ENCODE peak calls at places on chromosomes 12 and 14, in four cellular contexts. A is mesenchymal stem cell, F is H9, Y is neuronal stem cell. I is an unnamed sample.

GRCh38 chr12:18798445-18799139 is 60.7 kb downstream of the CAPZA3 start:
- DNase-seq in A (no peak), F (no peak), Y (no peak), I (no peak)

GRCh38 chr12:88472248-88472647 is 108.0 kb downstream of the KITLG start:
- DNase-seq in A (no peak), F (no peak), Y (no peak), I (no peak)

GRCh38 chr12:115572440-115572839 is 705.1 kb downstream of the MED13L start:
- DNase-seq in A (peak), F (no peak), Y (no peak), I (no peak)

GRCh38 chr14:76462330-76462729 is 86.4 kb downstream of the ESRRB start:
- DNase-seq in A (no peak), F (no peak), Y (no peak), I (no peak)

GRCh38 chr12:88914967-88915366 is 334.7 kb upstream of the KITLG start:
- DNase-seq in A (no peak), F (no peak), Y (no peak), I (no peak)

GRCh38 chr12:2844786-2845185 is 10.0 kb upstream of the NRIP2 start:
- DNase-seq in A (peak), F (no peak), Y (no peak), I (peak)

GRCh38 chr12:132899033-132899432 is 11.6 kb upstream of the CHFR start:
- DNase-seq in A (no peak), F (no peak), Y (no peak), I (no peak)

GRCh38 chr12:9064815-9065606 is 50.7 kb downstream of the A2M start:
- DNase-seq in A (peak), F (peak), Y (peak), I (peak)

GRCh38 chr12:28946361-28946760 is 202.7 kb upstream of the FAR2 start:
- DNase-seq in A (no peak), F (no peak), Y (no peak), I (no peak)

GRCh38 chr14:104556256-104557021 is 23.1 kb upstream of the C14orf180 start:
- DNase-seq in A (no peak), F (no peak), Y (no peak), I (no peak)

GRCh38 chr12:54306925-54307731 is 6.3 kb upstream of the NFE2 start:
- DNase-seq in A (no peak), F (peak), Y (no peak), I (no peak)

GRCh38 chr14:91870001-91870400 is 2.7 kb upstream of the TC2N start:
- DNase-seq in A (no peak), F (no peak), Y (no peak), I (no peak)

GRCh38 chr12:117090388-117090787 is 8.8 kb downstream of the TESC start:
- DNase-seq in A (no peak), F (no peak), Y (no peak), I (no peak)

GRCh38 chr12:6647083-6647604 is at the start of gene ACRBP:
- DNase-seq in A (peak), F (peak), Y (peak), I (peak)

GRCh38 chr14:61545716-61546455 is 149.4 kb upstream of the HIF1A start:
- DNase-seq in A (no peak), F (no peak), Y (no peak), I (no peak)

GRCh38 chr14:64501326-64502171 is 2.1 kb downstream of the ZBTB25 start:
- DNase-seq in A (peak), F (no peak), Y (no peak), I (peak)

GRCh38 chr12:2447861-2448260 is 346.9 kb upstream of the FKBP4 start:
- DNase-seq in A (no peak), F (no peak), Y (no peak), I (no peak)

GRCh38 chr12:53065975-53066593 is 13.1 kb downstream of the SPRYD3 start:
- DNase-seq in A (peak), F (peak), Y (peak), I (peak)

GRCh38 chr12:23084236-23084995 is 459.4 kb downstream of the ETNK1 start:
- DNase-seq in A (peak), F (no peak), Y (no peak), I (peak)

GRCh38 chr14:32561520-32561919 is 232.4 kb downstream of the AKAP6 start:
- DNase-seq in A (peak), F (no peak), Y (no peak), I (peak)

GRCh38 chr12:117412465-117413190 is 51.2 kb upstream of the NOS1 start:
- DNase-seq in A (no peak), F (no peak), Y (no peak), I (no peak)

GRCh38 chr12:53495903-53496751 is 3.1 kb downstream of the MAP3K12 start:
- DNase-seq in A (peak), F (peak), Y (peak), I (peak)

GRCh38 chr12:115468087-115468510 is 784.1 kb upstream of the TBX3 start:
- DNase-seq in A (no peak), F (peak), Y (no peak), I (no peak)

GRCh38 chr12:2374092-2374740 is 321.4 kb downstream of the CACNA1C start:
- DNase-seq in A (no peak), F (no peak), Y (no peak), I (peak)

GRCh38 chr12:75327642-75328041 is 2.5 kb downstream of the CAPS2 start:
- DNase-seq in A (no peak), F (no peak), Y (no peak), I (no peak)
- H2BK12ac ChIP-seq in A (no peak), F (no peak), Y (no peak), I (no peak)

DNA sequence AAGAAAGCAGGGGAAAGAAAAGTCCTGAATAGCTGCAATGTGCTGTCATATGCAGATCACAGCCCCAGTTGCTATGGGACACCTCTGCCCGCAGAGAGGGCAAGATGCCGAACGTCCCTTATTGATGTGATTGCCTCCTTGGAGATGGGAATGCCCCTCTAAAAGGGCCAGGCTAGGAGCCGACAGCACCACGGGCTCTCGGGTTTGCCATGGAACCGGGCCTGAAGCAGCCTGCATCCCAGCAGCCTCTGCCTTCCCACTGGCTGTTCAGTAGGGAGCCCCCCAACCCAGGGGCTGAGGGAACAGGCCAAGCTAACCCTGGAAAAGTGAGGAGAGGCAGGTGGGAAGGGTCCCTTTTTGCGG is 223.3 kb downstream of the ZFP36L1 start:
- DNase-seq in A (no peak), F (no peak), Y (no peak), I (no peak)
- H2BK12ac ChIP-seq in A (peak), F (no peak), Y (peak), I (peak)

DNA sequence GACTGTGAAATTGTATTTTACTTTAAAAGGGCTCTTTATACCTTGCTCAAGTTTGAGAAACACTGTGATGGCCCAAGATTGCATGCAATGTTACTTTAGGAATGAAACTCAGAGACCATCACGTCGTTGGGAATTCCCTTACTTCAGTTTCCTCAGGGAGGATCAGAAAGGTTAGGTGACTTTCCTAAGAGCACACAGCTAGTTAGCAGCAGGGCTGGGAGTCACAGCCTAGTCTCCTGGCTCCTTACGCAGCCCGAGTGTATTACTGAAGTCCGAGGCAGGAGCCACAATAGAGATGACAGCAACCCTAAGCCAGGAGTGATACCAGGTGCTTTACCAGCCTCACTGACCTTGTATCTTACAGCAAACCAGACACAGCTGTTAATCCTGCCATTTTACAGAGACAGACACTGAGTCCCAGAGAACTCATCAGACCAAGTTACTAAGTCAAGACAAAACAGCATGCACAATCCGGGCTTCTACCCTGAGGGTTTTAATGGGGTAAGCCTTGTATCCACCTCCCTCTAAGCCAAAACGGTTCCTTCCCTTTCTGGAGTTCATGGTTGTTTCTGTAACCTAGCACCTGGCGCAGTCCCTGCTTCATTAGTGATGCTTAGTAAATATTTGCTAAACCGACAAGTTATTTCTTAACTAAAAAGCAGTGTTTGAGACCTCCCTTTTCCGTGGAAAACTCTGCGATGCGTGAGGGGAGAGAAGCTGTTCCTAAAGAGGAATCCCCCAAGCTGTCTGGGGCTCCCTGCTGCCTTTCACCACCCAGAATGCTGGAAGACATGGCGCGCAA is 66.9 kb downstream of the RBM19 start:
- DNase-seq in A (no peak), F (no peak), Y (no peak), I (no peak)
- H2BK12ac ChIP-seq in A (no peak), F (no peak), Y (no peak), I (no peak)

DNA sequence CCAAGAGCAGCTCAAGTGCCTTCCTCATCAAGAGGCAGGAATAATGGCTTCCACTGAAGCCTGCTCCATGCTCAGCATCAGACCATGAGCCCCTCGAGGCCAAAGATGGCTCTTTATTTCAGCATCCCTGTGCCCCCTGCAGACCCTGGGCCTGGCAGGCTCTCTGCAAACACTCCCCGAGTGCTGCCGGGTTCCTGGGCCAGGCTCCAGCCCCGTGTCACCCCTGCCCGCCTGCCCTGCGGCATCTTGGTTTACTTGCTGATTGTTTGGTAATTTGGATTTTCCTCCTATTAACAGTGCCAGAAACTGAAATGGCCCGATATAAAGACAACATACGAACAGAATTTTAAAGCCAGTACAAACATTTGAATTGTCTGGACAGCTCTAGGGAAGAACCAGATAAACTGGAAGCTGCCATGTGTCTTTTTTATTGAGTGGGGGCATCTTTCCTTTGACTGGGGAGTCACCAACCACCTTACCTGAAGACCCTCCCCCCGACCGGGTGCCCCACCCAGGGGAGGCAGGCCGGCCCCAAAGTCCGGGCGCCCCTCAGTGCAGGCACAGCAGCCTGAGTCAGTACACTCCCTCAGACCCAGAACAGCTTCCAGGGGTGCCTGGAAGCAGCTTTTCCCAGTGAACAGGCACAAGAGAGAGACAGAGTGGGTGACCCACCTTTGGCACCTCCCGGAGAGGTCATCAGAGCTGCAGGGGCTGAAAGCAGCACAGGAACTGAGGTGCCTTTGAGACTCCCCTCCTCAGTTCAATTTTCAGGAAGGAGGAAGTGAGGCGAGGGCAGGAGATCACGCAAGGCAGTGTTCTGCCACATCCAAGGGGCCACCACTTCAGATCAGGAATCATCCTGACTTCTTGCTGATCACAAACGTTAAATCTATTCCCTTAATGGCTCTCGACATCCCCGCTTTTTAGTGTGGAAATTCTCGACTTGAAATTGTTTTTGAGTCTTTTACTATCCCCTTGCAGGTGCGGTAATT is 30.6 kb downstream of the ITPK1 start:
- DNase-seq in A (no peak), F (no peak), Y (no peak), I (no peak)
- H2BK12ac ChIP-seq in A (no peak), F (no peak), Y (peak), I (no peak)

GRCh38 chr14:103317976-103318580 is 16.0 kb upstream of the EIF5 start:
- DNase-seq in A (no peak), F (no peak), Y (no peak), I (no peak)
- H2BK12ac ChIP-seq in A (no peak), F (no peak), Y (no peak), I (no peak)

DNA sequence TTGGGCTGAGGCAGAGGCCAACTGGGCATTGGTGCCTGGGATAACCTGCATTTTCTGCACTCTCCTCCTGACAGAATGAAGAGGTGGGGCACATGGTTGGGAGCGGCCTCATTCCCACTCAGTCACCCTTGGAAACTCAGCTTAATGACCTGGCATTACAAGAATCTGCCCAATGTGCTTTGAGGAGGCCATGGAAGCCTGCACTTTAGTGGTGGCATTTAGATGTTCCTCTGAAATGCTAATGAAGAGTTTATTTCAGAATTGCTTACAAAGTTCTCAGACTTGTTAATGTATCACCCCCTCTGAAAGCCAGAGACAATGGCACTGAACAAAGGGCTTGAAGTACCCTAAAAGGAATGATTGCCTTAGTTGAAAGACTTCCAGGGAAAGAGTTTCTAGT is 71.4 kb upstream of the PARP11 start:
- DNase-seq in A (no peak), F (peak), Y (no peak), I (no peak)
- H2BK12ac ChIP-seq in A (no peak), F (no peak), Y (no peak), I (no peak)

GRCh38 chr12:123271182-123271491 is 519 bp downstream of the CDK2AP1 start:
- DNase-seq in A (peak), F (no peak), Y (peak), I (peak)

GRCh38 chr12:123268850-123269249 is 2.8 kb downstream of the CDK2AP1 start:
- DNase-seq in A (no peak), F (no peak), Y (no peak), I (no peak)

GRCh38 chr12:123269395-123269892 is 2.2 kb downstream of the CDK2AP1 start:
- DNase-seq in A (peak), F (peak), Y (peak), I (no peak)

GRCh38 chr12:123270380-123271181 is 1.1 kb downstream of the CDK2AP1 start:
- DNase-seq in A (peak), F (no peak), Y (no peak), I (no peak)

DNA sequence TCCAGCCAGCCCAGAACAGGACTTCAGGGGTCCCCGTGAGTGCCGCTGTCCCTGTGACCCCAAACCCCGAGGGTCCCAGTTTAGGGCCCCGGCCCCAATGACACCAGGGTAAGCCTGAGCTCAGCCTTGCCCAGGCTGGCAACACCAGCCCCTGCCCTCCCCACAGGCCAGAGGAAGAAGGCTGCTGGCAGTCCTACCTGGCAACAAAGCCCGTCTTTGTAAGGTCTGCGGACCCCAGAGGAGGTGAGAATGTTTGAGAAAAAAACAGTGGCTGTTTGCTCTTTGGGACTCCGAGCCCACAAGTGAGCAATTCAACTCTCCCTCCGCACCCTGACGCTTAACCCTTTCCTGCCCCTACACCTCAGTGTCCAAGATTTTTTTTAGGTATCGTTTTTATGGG is 1.7 kb downstream of the CDK2AP1 start:
- DNase-seq in A (no peak), F (no peak), Y (no peak), I (no peak)
- H2BK12ac ChIP-seq in A (peak), F (no peak), Y (no peak), I (no peak)

DNA sequence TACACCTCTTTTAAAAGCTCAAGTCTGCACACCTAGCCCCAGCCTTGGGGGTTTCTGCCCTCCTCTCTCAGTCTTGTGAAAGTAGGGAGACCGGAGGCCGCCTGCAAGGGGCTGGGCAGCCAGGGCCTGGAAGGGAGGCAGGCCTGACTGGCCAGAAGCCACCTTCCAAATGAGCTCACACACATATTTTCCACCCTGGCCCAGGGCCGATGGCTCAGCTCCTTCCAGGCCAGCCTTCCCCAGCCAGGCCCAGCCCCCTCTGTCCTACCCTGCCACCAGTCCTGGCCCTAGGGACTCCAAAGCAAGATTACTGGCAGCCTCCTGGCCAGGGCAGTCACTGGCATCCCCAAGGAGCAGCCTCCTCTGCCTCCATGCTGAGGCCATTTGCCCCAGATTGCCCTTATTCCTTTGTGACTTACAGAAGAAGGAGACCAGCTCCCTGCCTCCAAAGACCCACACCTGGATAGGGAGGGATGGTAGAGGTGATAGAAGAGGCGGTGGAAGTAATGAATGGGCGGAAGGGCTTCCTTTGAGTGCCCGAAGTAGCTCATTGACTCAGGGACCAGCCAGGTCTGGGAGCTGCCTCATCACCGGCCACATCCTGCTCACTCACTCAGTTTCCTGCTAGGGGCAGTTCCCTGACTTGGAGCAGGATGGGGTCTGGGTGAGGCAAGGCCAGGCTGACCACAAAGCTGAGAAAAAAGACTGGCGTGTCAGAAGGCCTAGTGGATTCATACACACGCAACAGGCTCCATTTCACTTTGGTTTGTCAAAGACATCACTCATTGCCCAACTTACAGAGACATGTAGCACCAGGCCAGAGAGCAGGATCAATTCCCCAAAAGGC is 14.8 kb downstream of the MMP14 start:
- DNase-seq in A (peak), F (no peak), Y (no peak), I (peak)
- H2BK12ac ChIP-seq in A (peak), F (no peak), Y (no peak), I (peak)

DNA sequence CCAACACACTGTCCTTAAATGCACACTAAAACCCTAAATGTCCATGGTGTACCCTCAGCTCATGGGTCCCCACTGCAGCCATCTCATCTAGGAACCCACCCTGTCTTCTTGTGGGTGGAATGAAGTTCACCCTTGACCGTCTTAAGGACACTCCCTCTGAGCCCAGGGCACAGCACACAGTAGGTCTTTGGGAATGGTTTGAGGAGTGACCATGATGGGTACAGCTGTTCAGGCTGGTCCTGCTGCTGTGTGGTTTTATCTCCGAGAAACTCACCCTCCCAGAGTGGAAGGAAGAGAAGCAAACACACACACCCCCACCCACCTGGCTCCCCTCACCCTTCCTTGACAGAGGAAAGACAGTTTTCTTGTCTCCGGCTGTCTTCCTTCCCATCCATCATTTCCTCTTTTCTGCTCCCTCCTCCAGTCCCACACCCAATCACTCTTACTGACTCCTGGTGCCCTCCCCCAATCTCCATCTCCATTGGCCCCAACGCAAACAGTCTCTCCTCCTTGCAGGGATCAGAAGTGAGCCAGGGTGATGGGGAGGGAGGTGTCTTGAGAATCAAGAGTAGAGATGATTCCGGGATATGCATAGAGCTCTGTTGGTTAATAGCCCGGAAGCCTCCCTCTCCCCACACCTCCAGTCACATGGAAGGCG is 105.9 kb upstream of the LHX5 start:
- DNase-seq in A (no peak), F (no peak), Y (no peak), I (no peak)
- H2BK12ac ChIP-seq in A (no peak), F (no peak), Y (no peak), I (no peak)

I was measured in trophoblast cell.